ENCODE peak calls at places on chromosomes 12 and 14, in ten cellular contexts. E is gastrocnemius medialis; T is transverse colon; S is A549; H is CD8-positive, alpha-beta memory T cell; V is hepatocyte; A is left lung; Y is stomach; K is heart left ventricle; G is psoas muscle. C is an unnamed sample. For H3K4me1, the result is how much of the 10 kb centered on the place peaks cover.

GRCh38 chr12:65532162-65532561 is 253.7 kb downstream of the MSRB3 start:
- DNase-seq in E (no peak), T (no peak), S (no peak), H (no peak), V (no peak), A (no peak), Y (no peak), K (no peak), G (no peak), C (no peak)

GRCh38 chr14:102124419-102124818 is 15.3 kb upstream of the WDR20 start:
- DNase-seq in E (no peak), T (no peak), S (no peak), H (no peak), V (no peak), A (no peak), Y (no peak), K (no peak), G (no peak), C (no peak)

GRCh38 chr14:33534636-33535035 is 416.2 kb downstream of the EGLN3 start:
- DNase-seq in E (no peak), T (no peak), S (no peak), H (no peak), V (no peak), A (no peak), Y (no peak), K (no peak), G (no peak), C (no peak)

GRCh38 chr14:89086060-89086382 is 261.6 kb downstream of the TTC8 start:
- DNase-seq in E (no peak), T (no peak), S (no peak), H (no peak), V (no peak), A (no peak), Y (no peak), K (no peak), G (no peak), C (no peak)

GRCh38 chr14:42110167-42110566 is 503.5 kb downstream of the LRFN5 start:
- DNase-seq in E (no peak), T (no peak), S (peak), H (no peak), V (no peak), A (no peak), Y (no peak), K (no peak), G (no peak), C (no peak)

GRCh38 chr14:81655423-81656314 is 122.0 kb upstream of the SEL1L start:
- DNase-seq in E (peak), T (no peak), S (peak), H (no peak), V (peak), A (no peak), Y (no peak), K (no peak), G (no peak), C (no peak)

GRCh38 chr14:23442721-23443356 is 7.4 kb upstream of the MYH7 start:
- DNase-seq in E (no peak), T (no peak), S (no peak), H (no peak), V (no peak), A (no peak), Y (no peak), K (peak), G (no peak), C (no peak)

GRCh38 chr14:55867726-55868125 is 250.5 kb upstream of the PELI2 start:
- DNase-seq in E (no peak), T (no peak), S (no peak), H (no peak), V (no peak), A (no peak), Y (no peak), K (no peak), G (no peak), C (no peak)

GRCh38 chr12:119259483-119259882 is 75.0 kb upstream of the CCDC60 start:
- DNase-seq in E (no peak), T (no peak), S (no peak), H (no peak), V (no peak), A (no peak), Y (no peak), K (no peak), G (no peak), C (no peak)

GRCh38 chr14:69129264-69129880 is 23.5 kb downstream of the DCAF5 start:
- DNase-seq in E (peak), T (peak), S (peak), H (peak), V (peak), A (peak), Y (peak), K (peak), G (peak), C (no peak)

GRCh38 chr12:113855998-113856397 is 110.1 kb downstream of the RBM19 start:
- DNase-seq in E (peak), T (no peak), S (no peak), H (no peak), V (no peak), A (no peak), Y (no peak), K (peak), G (no peak), C (no peak)

GRCh38 chr12:104479141-104479662 is 22.5 kb downstream of the CHST11 start:
- DNase-seq in E (no peak), T (no peak), S (no peak), H (no peak), V (no peak), A (no peak), Y (no peak), K (no peak), G (no peak), C (no peak)

GRCh38 chr14:77204457-77204796 is 22.8 kb downstream of the TMEM63C start:
- DNase-seq in E (no peak), T (no peak), S (no peak), H (no peak), V (peak), A (peak), Y (no peak), K (no peak), G (no peak), C (no peak)

GRCh38 chr12:42450248-42450647 is 124.3 kb downstream of the PPHLN1 start:
- DNase-seq in E (no peak), T (no peak), S (no peak), H (no peak), V (no peak), A (no peak), Y (no peak), K (no peak), G (peak), C (no peak)

GRCh38 chr12:27163894-27164293 is 80.2 kb upstream of the STK38L start:
- DNase-seq in E (no peak), T (no peak), S (no peak), H (no peak), V (no peak), A (no peak), Y (no peak), K (no peak), G (no peak), C (no peak)

GRCh38 chr14:101955695-101956161 is 8.6 kb upstream of the DYNC1H1 start:
- DNase-seq in E (no peak), T (no peak), S (no peak), H (no peak), V (no peak), A (no peak), Y (no peak), K (no peak), G (no peak), C (no peak)

GRCh38 chr12:46108721-46109120 is 118.3 kb upstream of the SCAF11 start:
- DNase-seq in E (no peak), T (no peak), S (no peak), H (no peak), V (no peak), A (no peak), Y (no peak), K (no peak), G (no peak), C (no peak)

GRCh38 chr12:34391771-34392581 is 369.7 kb downstream of the ALG10 start:
- DNase-seq in E (no peak), T (no peak), S (no peak), H (no peak), V (no peak), A (peak), Y (peak), K (no peak), G (peak), C (peak)

GRCh38 chr12:53752192-53752601 is 418 bp upstream of the CISTR start:
- DNase-seq in E (no peak), T (no peak), S (no peak), H (no peak), V (no peak), A (no peak), Y (no peak), K (no peak), G (no peak), C (no peak)
- H3K4me1 ChIP-seq in E (under half), T (under half), S (under half), H (under half), V (under half), A (under half), Y (under half), K (under half), G (under half), C (under half)

DNA sequence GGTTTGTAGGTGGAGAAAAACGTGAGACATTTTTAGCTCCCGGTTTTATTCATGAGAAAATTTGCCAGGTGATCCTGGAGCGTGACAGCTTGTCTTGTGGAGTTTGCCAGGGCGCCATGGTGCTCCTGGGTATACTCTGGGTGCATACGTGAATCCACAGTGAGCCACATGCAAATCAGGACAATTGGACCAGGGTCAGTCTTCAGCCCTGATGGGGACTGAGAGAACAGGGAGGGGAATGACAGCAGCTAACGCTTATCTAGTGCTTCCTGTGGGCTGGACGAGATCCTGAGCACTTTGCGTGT is 118.2 kb upstream of the NCOR2 start:
- DNase-seq in E (no peak), T (no peak), S (no peak), H (no peak), V (no peak), A (no peak), Y (no peak), K (no peak), G (no peak), C (no peak)
- H3K4me1 ChIP-seq in E (under half), T (under half), S (half or more), H (under half), V (under half), A (half or more), Y (half or more), K (under half), G (under half), C (half or more)

GRCh38 chr12:116933101-116933500 is 22.4 kb downstream of the FBXW8 start:
- DNase-seq in E (no peak), T (no peak), S (no peak), H (no peak), V (no peak), A (no peak), Y (no peak), K (no peak), G (no peak), C (no peak)

GRCh38 chr12:116931665-116932064 is 20.9 kb downstream of the FBXW8 start:
- DNase-seq in E (no peak), T (no peak), S (no peak), H (no peak), V (no peak), A (no peak), Y (no peak), K (no peak), G (no peak), C (no peak)

GRCh38 chr12:116927244-116927940 is 16.6 kb downstream of the FBXW8 start:
- DNase-seq in E (no peak), T (no peak), S (no peak), H (no peak), V (no peak), A (no peak), Y (no peak), K (no peak), G (no peak), C (no peak)

GRCh38 chr12:116928504-116928903 is 17.8 kb downstream of the FBXW8 start:
- DNase-seq in E (no peak), T (no peak), S (no peak), H (no peak), V (no peak), A (no peak), Y (no peak), K (no peak), G (no peak), C (no peak)

GRCh38 chr12:116929885-116930284 is 19.1 kb downstream of the FBXW8 start:
- DNase-seq in E (no peak), T (no peak), S (no peak), H (no peak), V (no peak), A (no peak), Y (no peak), K (no peak), G (no peak), C (no peak)
- H3K4me1 ChIP-seq in E (under half), T (under half), S (under half), H (under half), V (under half), A (under half), Y (under half), K (under half), G (under half), C (under half)

DNA sequence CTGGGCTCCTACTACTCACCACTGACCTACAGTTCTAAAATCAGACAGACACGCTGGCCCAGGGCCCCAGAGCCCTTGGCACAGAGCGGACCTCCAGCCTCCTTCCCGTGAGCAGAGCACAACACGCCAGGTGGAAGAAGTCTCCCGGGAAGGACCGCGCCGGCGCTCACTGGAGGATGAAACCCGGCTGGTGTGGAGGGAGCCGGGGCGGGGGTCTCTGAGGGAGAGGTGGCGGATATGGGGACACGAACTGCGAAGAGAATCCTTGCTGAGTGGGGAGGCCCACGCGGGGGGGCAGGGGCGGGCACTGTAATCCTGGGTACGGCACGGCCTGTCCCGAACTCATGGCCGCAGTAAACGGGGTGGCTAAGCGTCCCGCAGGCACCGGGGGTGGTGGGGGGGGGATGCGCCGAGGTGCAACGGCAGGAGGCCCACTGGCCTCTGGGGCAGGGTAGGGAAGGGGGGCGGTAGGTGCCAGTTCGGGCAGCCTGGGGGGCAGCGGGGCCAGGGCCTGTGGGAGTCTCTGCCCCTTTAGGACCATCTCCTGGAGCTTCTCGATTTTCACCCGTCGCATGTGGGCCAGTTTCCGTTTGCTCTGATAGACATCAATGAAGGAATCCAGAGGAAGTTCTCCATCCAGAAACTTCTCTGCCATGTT is 28.8 kb downstream of the VPS37B start:
- DNase-seq in E (no peak), T (no peak), S (no peak), H (no peak), V (no peak), A (peak), Y (peak), K (no peak), G (no peak), C (no peak)
- H3K4me1 ChIP-seq in E (half or more), T (under half), S (under half), H (under half), V (under half), A (under half), Y (half or more), K (under half), G (under half), C (half or more)

DNA sequence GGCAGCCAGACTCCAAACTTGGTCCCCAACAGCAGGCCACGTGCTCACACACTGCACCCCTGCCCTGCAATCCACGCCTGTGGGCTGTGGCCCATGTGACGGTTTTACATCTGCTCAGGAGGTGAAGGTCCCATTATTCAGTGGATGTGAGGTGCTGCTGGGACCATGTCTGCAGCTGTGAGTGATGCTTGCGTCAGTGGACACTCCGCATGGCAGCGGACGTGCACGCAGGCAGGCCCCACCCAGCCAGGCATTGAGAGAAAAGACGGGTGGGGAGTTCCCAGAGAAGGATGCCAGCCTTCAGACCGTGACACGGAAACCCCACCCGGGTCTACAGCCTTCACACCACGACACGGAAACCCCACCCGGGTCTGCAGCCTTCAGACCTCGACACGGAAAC is 67.6 kb downstream of the NOC4L start:
- DNase-seq in E (no peak), T (no peak), S (no peak), H (no peak), V (no peak), A (no peak), Y (no peak), K (no peak), G (no peak), C (no peak)
- H3K4me1 ChIP-seq in E (under half), T (under half), S (under half), H (under half), V (under half), A (under half), Y (under half), K (under half), G (under half), C (under half)

GRCh38 chr12:111405149-111405855 is 421 bp upstream of the SH2B3 start:
- DNase-seq in E (peak), T (peak), S (peak), H (peak), V (peak), A (peak), Y (peak), K (peak), G (peak), C (peak)

GRCh38 chr12:111405856-111406473 is at the start of gene SH2B3:
- DNase-seq in E (no peak), T (no peak), S (no peak), H (peak), V (no peak), A (no peak), Y (no peak), K (no peak), G (peak), C (no peak)

GRCh38 chr12:111408116-111408440 is 2.4 kb downstream of the SH2B3 start:
- DNase-seq in E (no peak), T (no peak), S (no peak), H (no peak), V (no peak), A (no peak), Y (no peak), K (no peak), G (no peak), C (no peak)

GRCh38 chr12:111407371-111408115 is 1.8 kb downstream of the SH2B3 start:
- DNase-seq in E (no peak), T (no peak), S (no peak), H (no peak), V (no peak), A (no peak), Y (no peak), K (no peak), G (no peak), C (no peak)

GRCh38 chr12:111406474-111407370 is 999 bp downstream of the SH2B3 start:
- DNase-seq in E (peak), T (no peak), S (no peak), H (peak), V (no peak), A (peak), Y (no peak), K (peak), G (peak), C (no peak)
- H3K4me1 ChIP-seq in E (half or more), T (under half), S (under half), H (half or more), V (under half), A (half or more), Y (half or more), K (half or more), G (half or more), C (half or more)